ENCODE peak calls at places on chromosomes 11 and 22, in seven cellular contexts. Y, P, M, A, X, B and O are unnamed samples.

GRCh38 chr11:57321388-57321995 is 3.3 kb downstream of the TNKS1BP1 start:
- DNase-seq in P (no peak), Y (no peak), A (no peak), X (no peak), B (no peak), M (no peak), O (no peak)

GRCh38 chr22:22403771-22404170 is 104.8 kb downstream of the ZNF280B start:
- DNase-seq in X (no peak), M (no peak), B (no peak), Y (no peak), A (no peak), P (no peak), O (no peak)

GRCh38 chr11:75931124-75931523 is 116.1 kb downstream of the UVRAG start:
- DNase-seq in P (no peak), B (peak), Y (peak), A (no peak), X (no peak), M (no peak), O (no peak)

GRCh38 chr11:73271936-73272679 is at the start of gene P2RY6:
- DNase-seq in A (peak), Y (peak), M (no peak), P (peak), B (peak), X (no peak), O (peak)

GRCh38 chr22:40058265-40058664 is 63.5 kb downstream of the FAM83F start:
- DNase-seq in B (no peak), M (no peak), P (no peak), A (no peak), Y (no peak), X (no peak), O (no peak)

GRCh38 chr11:10785146-10785474 is 23.6 kb downstream of the EIF4G2 start:
- DNase-seq in M (no peak), X (no peak), B (no peak), P (no peak), A (no peak), Y (no peak), O (no peak)

GRCh38 chr22:42333544-42333943 is 63.1 kb upstream of the TCF20 start:
- DNase-seq in B (no peak), Y (no peak), A (no peak), X (no peak), M (no peak), P (no peak), O (no peak)

GRCh38 chr11:111796696-111797095 is 30.5 kb upstream of the PPP2R1B start:
- DNase-seq in X (no peak), Y (peak), B (peak), P (no peak), A (no peak), M (no peak), O (no peak)

GRCh38 chr22:38238519-38239051 is 34.2 kb downstream of the TMEM184B start:
- DNase-seq in P (no peak), B (peak), A (no peak), M (no peak), X (no peak), Y (peak), O (no peak)

GRCh38 chr11:3906166-3906565 is 50.7 kb downstream of the STIM1 start:
- DNase-seq in B (no peak), A (no peak), M (no peak), P (no peak), X (no peak), Y (no peak), O (no peak)

GRCh38 chr11:134844838-134845237 is 432.8 kb upstream of the B3GAT1 start:
- DNase-seq in M (no peak), B (no peak), X (no peak), A (no peak), Y (no peak), P (no peak), O (no peak)

GRCh38 chr11:65445101-65445603 is 22.6 kb downstream of the NEAT1 start:
- DNase-seq in Y (peak), X (no peak), M (no peak), P (no peak), A (no peak), B (no peak), O (no peak)

GRCh38 chr11:94876645-94877445 is 96.5 kb downstream of the CWC15 start:
- DNase-seq in X (peak), Y (peak), B (peak), A (peak), P (peak), M (peak), O (peak)

GRCh38 chr11:16403851-16404250 is 47.5 kb upstream of the SOX6 start:
- DNase-seq in X (no peak), B (no peak), M (no peak), P (no peak), Y (no peak), A (no peak), O (no peak)

GRCh38 chr22:19085233-19086043 is 36.8 kb downstream of the DGCR2 start:
- DNase-seq in A (peak), P (no peak), B (peak), X (no peak), Y (peak), M (no peak), O (no peak)

GRCh38 chr22:46347646-46348045 is 12.1 kb downstream of the TRMU start:
- DNase-seq in X (no peak), B (no peak), Y (no peak), M (no peak), P (no peak), A (no peak), O (no peak)

GRCh38 chr11:86174101-86175046 is 70.2 kb upstream of the EED start:
- DNase-seq in P (peak), B (peak), Y (peak), M (no peak), A (peak), X (no peak), O (peak)

GRCh38 chr11:117188620-117189081 is 10.1 kb downstream of the SIDT2 start:
- DNase-seq in A (no peak), Y (no peak), P (peak), M (no peak), B (no peak), X (no peak), O (no peak)

GRCh38 chr11:13434247-13435205 is 28.5 kb downstream of the BTBD10 start:
- DNase-seq in P (no peak), X (no peak), Y (no peak), A (no peak), B (no peak), M (no peak), O (no peak)

GRCh38 chr11:131692961-131693360 is 322.5 kb downstream of the NTM start:
- DNase-seq in X (no peak), B (no peak), P (no peak), A (no peak), M (no peak), Y (no peak), O (no peak)